ENCODE peak calls at places on chromosomes 12 and 14, in eight cellular contexts. K is psoas muscle, Q is GM12865, D is suprapubic skin, U is AG09309, L is Calu3, W is fibroblast of lung, E is HCT116. M is an unnamed sample.

GRCh38 chr12:3313066-3313465 is 177.9 kb upstream of the PRMT8 start:
- DNase-seq in K (peak; percentile 34), Q (no peak), D (no peak), U (peak; percentile 80), L (no peak), W (peak; percentile 86), E (no peak), M (no peak)

GRCh38 chr12:32647275-32647674 is 31.8 kb upstream of the DNM1L start:
- DNase-seq in K (no peak), Q (no peak), D (no peak), U (no peak), L (no peak), W (peak; percentile 5), E (no peak), M (no peak)

GRCh38 chr14:102490456-102490855 is 19.1 kb downstream of the ANKRD9 start:
- DNase-seq in K (peak; percentile 5), Q (no peak), D (no peak), U (no peak), L (no peak), W (no peak), E (no peak), M (no peak)

GRCh38 chr12:122928891-122929538 is 33.1 kb upstream of the VPS37B start:
- DNase-seq in K (no peak), Q (no peak), D (no peak), U (no peak), L (no peak), W (no peak), E (no peak), M (no peak)

GRCh38 chr14:75450381-75451276 is 22.8 kb downstream of the JDP2 start:
- DNase-seq in K (peak; percentile 71), Q (no peak), D (no peak), U (no peak), L (peak; percentile 70), W (peak; percentile 58), E (no peak), M (no peak)

GRCh38 chr12:55979069-55979468 is 5.2 kb downstream of the RAB5B start:
- DNase-seq in K (no peak), Q (no peak), D (no peak), U (no peak), L (no peak), W (no peak), E (no peak), M (no peak)

GRCh38 chr12:98863167-98863566 is 218.1 kb downstream of the APAF1 start:
- DNase-seq in K (no peak), Q (no peak), D (no peak), U (no peak), L (no peak), W (no peak), E (no peak), M (no peak)

GRCh38 chr14:52071675-52072074 is 2.8 kb upstream of the NID2 start:
- DNase-seq in K (no peak), Q (no peak), D (no peak), U (no peak), L (no peak), W (no peak), E (no peak), M (no peak)

GRCh38 chr14:67003009-67003753 is 186.1 kb upstream of the GARIN2 start:
- DNase-seq in K (no peak), Q (no peak), D (no peak), U (no peak), L (no peak), W (peak; percentile 23), E (no peak), M (no peak)

GRCh38 chr12:109835827-109836226 is 2.6 kb upstream of the TRPV4 start:
- DNase-seq in K (no peak), Q (no peak), D (no peak), U (no peak), L (no peak), W (no peak), E (no peak), M (no peak)

GRCh38 chr14:21933681-21934080 is 260.1 kb upstream of the OR4E1 start:
- DNase-seq in K (no peak), Q (no peak), D (no peak), U (no peak), L (no peak), W (no peak), E (no peak), M (no peak)
- TF ChIP-seq CTCF in K (no peak), Q (no peak), D (no peak), U (no peak), L (peak; percentile 19), W (no peak), E (peak; percentile 31), M (no peak)

GRCh38 chr12:52857500-52857899 is 8.7 kb upstream of the KRT78 start:
- DNase-seq in K (no peak), Q (no peak), D (no peak), U (no peak), L (no peak), W (no peak), E (no peak), M (no peak)
- TF ChIP-seq CTCF in K (no peak), Q (no peak), D (no peak), U (no peak), L (no peak), W (no peak), E (no peak), M (no peak)

DNA sequence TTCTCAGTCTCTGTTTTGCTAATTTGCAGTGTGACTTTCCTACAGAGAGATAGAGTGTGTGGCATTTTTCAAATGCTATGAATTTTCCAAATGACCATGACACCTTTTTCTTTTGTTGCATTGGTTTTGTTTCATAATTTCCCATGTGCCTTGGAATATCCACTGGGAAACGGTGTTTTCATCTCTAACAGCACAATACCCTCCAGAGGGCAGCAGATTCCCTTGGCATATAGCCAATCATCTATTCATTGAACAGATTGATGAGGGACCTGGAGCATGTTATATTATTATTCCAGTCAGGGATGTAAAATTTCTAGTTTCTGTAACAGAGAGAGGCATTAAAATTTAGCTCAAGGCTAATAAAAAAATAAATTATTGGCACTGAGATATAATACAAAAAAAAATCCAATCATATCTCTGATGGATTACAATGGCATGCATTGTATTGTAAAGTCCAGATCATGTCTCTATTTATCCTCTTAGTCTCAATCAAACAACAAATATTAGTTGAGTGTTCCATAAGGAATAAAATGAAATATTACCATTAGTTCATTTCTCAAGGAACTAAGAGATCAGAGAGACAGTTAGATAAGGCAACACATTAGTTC is 29.6 kb upstream of the NTN4 start:
- DNase-seq in K (no peak), Q (no peak), D (no peak), U (no peak), L (peak; percentile 77), W (peak; percentile 46), E (peak; percentile 41), M (no peak)
- TF ChIP-seq CTCF in K (peak; percentile 44), Q (peak; percentile 23), D (peak; percentile 50), U (peak; percentile 61), L (peak; percentile 38), W (peak; percentile 69), E (peak; percentile 72), M (peak; percentile 63)

GRCh38 chr14:73634333-73634833 is 10.4 kb upstream of the DNAL1 start:
- DNase-seq in K (peak; percentile 37), Q (peak; percentile 22), D (no peak), U (no peak), L (peak; percentile 52), W (peak; percentile 36), E (no peak), M (no peak)
- TF ChIP-seq CTCF in K (peak; percentile 41), Q (no peak), D (no peak), U (peak; percentile 26), L (no peak), W (peak; percentile 20), E (no peak), M (no peak)

DNA sequence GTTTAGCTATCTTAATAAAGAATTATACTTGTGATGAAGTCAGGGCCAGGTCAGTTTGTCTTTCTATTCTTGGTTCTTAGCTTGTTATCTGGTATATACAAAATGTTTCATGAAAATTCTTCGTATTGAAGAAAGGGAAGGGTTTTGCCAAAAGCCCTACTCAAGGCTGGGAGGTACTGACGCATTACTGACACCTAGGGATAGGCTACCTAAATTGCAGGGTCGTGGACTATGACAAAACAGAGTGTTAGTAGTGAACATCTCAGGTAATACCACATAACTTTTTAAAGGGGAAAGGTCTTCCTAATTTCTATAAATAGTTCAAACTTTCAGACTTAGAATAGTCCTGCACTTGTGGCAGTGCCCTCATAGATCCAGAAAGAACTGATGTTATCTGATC is 246.3 kb downstream of the RGS6 start:
- DNase-seq in K (no peak), Q (no peak), D (no peak), U (no peak), L (no peak), W (no peak), E (no peak), M (no peak)
- TF ChIP-seq CTCF in K (no peak), Q (peak; percentile 11), D (no peak), U (no peak), L (no peak), W (no peak), E (peak; percentile 44), M (no peak)

GRCh38 chr12:72139411-72139810 is 132.8 kb upstream of the TRHDE start:
- DNase-seq in K (no peak), Q (no peak), D (no peak), U (no peak), L (no peak), W (no peak), E (no peak), M (no peak)

GRCh38 chr12:72136792-72137191 is 135.4 kb upstream of the TRHDE start:
- DNase-seq in K (no peak), Q (no peak), D (no peak), U (no peak), L (no peak), W (no peak), E (no peak), M (no peak)

GRCh38 chr12:72134934-72135333 is 137.2 kb upstream of the TRHDE start:
- DNase-seq in K (no peak), Q (no peak), D (no peak), U (no peak), L (no peak), W (peak; percentile 2), E (no peak), M (no peak)

DNA sequence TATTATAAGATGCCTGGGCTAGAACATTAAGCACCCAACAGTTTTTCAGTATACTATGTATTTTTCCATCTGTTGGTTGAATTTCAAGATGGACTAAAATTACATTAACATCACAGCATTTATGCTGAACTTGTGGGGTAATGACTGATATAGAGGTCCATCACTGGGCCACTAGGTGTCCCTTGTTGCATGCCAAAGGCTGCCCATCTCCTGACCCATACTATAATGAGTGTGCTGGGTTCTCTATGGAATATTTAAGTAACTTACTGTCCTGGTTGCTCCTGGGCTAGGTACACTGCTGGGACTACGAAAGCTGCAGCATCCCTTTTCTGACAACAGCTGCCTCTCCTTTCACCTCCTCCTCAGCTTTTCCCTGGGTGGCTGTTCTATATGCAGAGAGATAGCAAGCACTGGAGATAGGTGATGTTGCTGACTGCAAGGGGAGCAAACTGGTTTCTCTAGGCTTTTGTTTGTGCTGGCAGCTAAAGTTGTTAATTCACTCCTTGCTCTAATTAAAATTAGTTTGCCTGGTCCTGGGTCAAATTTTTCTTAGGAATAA is 138.6 kb upstream of the TRHDE start:
- DNase-seq in K (no peak), Q (no peak), D (no peak), U (no peak), L (no peak), W (no peak), E (no peak), M (no peak)
- TF ChIP-seq CTCF in K (no peak), Q (peak; percentile 4), D (no peak), U (no peak), L (no peak), W (peak; percentile 20), E (peak; percentile 27), M (no peak)

DNA sequence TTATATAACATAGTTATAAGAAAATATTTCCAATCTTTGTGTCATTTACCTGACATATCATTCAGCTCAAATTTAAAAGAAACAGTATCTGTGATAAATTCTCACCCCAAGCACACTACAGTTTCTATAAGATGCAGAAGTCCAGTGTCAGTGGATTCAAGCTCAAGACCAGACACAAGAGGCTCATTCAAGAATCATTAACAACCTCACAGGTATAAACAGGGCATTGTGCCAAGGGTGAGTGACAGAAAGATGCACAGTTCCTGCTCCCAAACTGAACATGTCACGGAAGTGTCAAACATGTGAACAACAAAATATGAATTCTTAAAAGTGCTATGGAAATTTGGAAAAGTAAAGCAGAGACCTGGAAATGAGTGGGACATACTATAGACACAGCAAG is 12.8 kb downstream of the ATP2B1 start:
- DNase-seq in K (no peak), Q (no peak), D (no peak), U (no peak), L (no peak), W (no peak), E (no peak), M (no peak)
- TF ChIP-seq CTCF in K (no peak), Q (no peak), D (no peak), U (no peak), L (no peak), W (no peak), E (no peak), M (no peak)